ENCODE peak calls at places on chromosome 3, in six cellular contexts. B is HepG2, X is A549, O is endothelial cell of umbilical vein, K is K562, H is GM12878. M is an unnamed sample.

GRCh38 chr3:46835059-46835458 is 28.2 kb downstream of the MYL3 start:
- DNase-seq in B (no peak), H (no peak), X (no peak), O (no peak), K (no peak), M (no peak)

GRCh38 chr3:32106929-32107362 is 526 bp downstream of the GPD1L start:
- DNase-seq in B (no peak), O (no peak), X (peak), H (no peak), K (no peak), M (peak)

GRCh38 chr3:99753268-99753975 is 64.2 kb upstream of the CMSS1 start:
- DNase-seq in O (peak), X (peak), B (peak), K (peak), H (peak), M (peak)

GRCh38 chr3:156449712-156450574 is 105.0 kb downstream of the SSR3 start:
- DNase-seq in B (peak), H (no peak), X (peak), O (peak), K (peak), M (peak)

GRCh38 chr3:56314842-56315241 is 153.4 kb downstream of the ERC2 start:
- DNase-seq in B (no peak), H (no peak), X (no peak), O (no peak), K (no peak), M (no peak)

GRCh38 chr3:61181874-61182273 is 69.4 kb downstream of the FHIT start:
- DNase-seq in K (no peak), O (peak), X (peak), B (peak), H (peak), M (peak)

GRCh38 chr3:172096881-172097420 is 57.6 kb downstream of the FNDC3B start:
- DNase-seq in O (peak), H (no peak), X (peak), B (peak), K (peak), M (peak)

GRCh38 chr3:13046569-13047279 is 26.5 kb downstream of the IQSEC1 start:
- DNase-seq in X (no peak), K (no peak), H (no peak), O (no peak), B (no peak), M (no peak)

GRCh38 chr3:66555214-66555844 is 54.5 kb upstream of the LRIG1 start:
- DNase-seq in H (no peak), X (peak), B (no peak), K (no peak), O (no peak), M (no peak)

GRCh38 chr3:40317061-40317676 is 7.7 kb downstream of the EIF1B start:
- DNase-seq in K (peak), O (peak), B (peak), X (peak), H (no peak), M (peak)
- TF ChIP-seq MYC in K (no peak), O (no peak), B (no peak), X (no peak), H (no peak), M (no peak)

GRCh38 chr3:48664929-48665328 is 2.2 kb upstream of the CELSR3 start:
- DNase-seq in K (no peak), H (no peak), X (no peak), O (no peak), B (no peak), M (no peak)

GRCh38 chr3:48662140-48662752 is 440 bp downstream of the CELSR3 start:
- DNase-seq in K (no peak), O (no peak), H (no peak), B (no peak), X (no peak), M (no peak)

GRCh38 chr3:48662753-48663488 is at the start of gene CELSR3:
- DNase-seq in X (peak), K (peak), H (peak), B (peak), O (peak), M (no peak)

GRCh38 chr3:48664313-48664644 is 1.6 kb upstream of the CELSR3 start:
- DNase-seq in X (no peak), B (no peak), K (no peak), O (no peak), H (no peak), M (no peak)

DNA sequence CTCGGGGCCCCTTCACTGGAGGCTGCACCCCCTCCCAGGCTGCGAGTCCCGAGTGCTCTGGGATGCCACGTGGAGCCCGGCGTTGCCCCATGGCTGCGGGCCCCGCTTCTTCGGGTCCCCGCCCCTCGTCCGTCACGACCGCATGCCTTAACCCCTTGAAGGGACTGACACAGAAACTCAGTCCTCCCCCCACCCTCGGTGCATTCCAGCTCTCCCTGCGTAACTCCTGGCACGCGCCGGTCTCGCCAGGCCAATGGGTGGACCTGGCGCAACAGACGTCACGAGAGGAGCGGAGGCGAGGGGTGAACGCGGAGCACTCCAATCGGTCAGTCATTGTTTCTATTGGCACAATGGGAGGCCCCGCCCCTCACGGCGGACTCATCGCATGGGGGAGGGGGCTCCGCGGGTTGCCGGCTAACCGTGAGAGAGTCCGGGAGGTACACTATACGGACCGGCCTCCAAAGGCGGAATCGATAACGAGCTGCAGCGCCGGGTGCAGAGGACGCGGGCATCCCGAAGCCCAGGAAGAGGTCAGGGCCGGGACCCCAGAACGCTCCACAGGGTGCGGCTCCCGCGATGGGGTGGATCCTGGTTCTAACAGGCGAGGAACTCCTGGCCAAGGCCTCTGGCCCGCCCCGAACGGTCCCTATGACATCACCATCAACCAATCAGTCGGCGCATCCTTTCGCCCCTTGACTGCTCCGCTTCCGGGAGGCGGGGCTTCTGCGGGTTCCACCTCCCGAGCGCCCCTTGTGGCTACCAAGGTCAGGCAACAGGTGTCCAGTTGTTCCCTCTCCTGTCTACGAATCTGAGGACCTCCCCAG is 1.0 kb upstream of the CELSR3 start:
- DNase-seq in H (peak), O (peak), X (peak), K (peak), B (peak), M (no peak)
- TF ChIP-seq POLR2A in H (peak), O (peak), X (peak), K (peak), B (no peak), M (no peak)

DNA sequence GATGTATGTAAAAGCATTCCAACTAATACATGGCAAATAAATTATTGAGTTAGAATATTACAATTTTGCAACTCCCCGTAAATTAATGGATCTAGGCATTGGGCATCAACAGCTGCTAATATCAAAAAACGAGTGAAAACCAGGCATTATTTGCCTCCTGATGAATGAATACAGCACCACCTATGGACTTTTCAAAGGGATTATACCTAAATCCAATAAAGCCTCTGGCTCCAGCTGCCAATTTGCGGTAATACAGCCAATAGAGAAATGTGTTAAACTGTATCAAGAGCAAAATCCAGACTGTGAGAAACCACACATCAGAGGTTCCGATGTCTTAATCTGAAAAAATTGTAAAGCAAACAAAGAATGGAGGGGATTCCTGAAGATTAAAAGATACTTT is 16.3 kb upstream of the A4GNT start:
- DNase-seq in O (no peak), K (no peak), X (no peak), B (no peak), H (no peak), M (peak)
- TF ChIP-seq CTCF in O (no peak), K (no peak), X (peak), B (no peak), H (no peak), M (no peak)

GRCh38 chr3:25621087-25621486 is 43.6 kb downstream of the TOP2B start:
- DNase-seq in B (no peak), H (no peak), K (no peak), O (no peak), X (no peak), M (no peak)

GRCh38 chr3:25618043-25618442 is 46.7 kb downstream of the TOP2B start:
- DNase-seq in O (no peak), K (no peak), B (no peak), H (no peak), X (no peak), M (no peak)

DNA sequence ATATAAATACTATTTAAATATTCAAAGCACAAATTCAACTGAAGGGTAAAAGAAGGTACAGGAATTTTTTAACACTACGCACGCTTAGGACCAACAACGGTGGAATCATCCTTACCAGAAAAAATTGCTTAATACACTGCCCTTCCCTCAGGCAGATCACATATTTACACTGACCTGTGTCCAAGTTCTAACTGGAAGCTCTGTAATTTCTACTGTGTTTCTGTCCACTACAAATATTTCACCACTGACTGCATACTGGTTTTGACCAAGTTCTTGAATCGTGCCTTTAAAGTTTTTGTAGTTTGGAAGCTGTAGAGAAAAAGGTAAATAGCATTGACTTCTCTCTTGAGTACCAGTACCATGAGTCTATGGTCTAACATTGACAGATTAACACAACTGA is 44.2 kb downstream of the TOP2B start:
- DNase-seq in K (no peak), X (no peak), H (no peak), O (no peak), B (no peak), M (no peak)
- TF ChIP-seq MYC in K (no peak), X (no peak), H (no peak), O (no peak), B (no peak), M (no peak)

DNA sequence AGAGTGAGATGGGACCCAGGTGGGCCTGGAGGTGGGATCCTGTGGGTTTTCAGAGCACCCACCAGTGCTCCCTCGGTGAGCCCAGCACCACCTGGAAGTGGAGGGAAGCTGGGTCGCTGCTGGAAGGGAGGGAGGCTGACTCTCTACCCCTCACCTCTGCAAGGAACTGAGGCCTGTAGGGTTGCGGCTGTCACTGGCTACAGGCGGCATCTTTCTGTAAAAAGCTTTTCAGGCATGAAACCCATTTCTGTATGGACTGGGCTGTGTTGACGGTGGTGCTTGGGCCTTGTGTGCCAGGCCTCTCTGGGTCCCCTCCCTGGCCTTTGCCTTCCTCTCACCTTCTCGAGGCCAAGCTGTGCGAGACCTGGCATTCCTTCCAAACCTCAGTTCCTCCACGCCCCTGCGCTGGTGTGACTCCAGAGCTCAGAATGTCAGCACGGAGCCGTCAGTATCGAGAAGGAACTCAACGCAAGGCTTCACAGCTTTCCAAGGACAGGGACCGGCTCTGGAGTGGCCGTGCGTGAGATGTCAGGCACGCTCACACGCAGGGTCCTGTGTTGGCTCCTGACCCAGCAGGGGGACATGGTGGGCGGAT is 16.6 kb downstream of the ABTB1 start:
- DNase-seq in K (no peak), O (no peak), X (no peak), H (no peak), B (no peak), M (no peak)
- TF ChIP-seq POLR2A in K (no peak), O (no peak), X (no peak), H (no peak), B (no peak), M (no peak)